ENCODE peak calls at places on chromosomes 6 and 20, in eight cellular contexts. S is K562, O is endothelial cell of umbilical vein, Q is GM23338, L is H1, W is HepG2, F is HCT116, A is GM12878. G is an unnamed sample.

GRCh38 chr20:3783516-3784225 is 2.4 kb upstream of the SPEF1 start:
- DNase-seq in L (no peak), F (no peak), O (no peak), S (no peak), Q (no peak), W (no peak), A (no peak), G (no peak)

GRCh38 chr6:162177733-162178132 is 549.8 kb downstream of the PRKN start:
- DNase-seq in W (no peak), O (peak), S (no peak), F (no peak), A (no peak), L (no peak), Q (peak), G (no peak)

GRCh38 chr6:42211726-42212125 is 5.9 kb downstream of the MRPS10 start:
- DNase-seq in W (no peak), A (no peak), F (no peak), S (no peak), O (no peak), Q (no peak), L (no peak), G (no peak)

GRCh38 chr20:62064788-62065668 is 653 bp downstream of the TAF4 start:
- DNase-seq in W (no peak), Q (no peak), S (peak), A (no peak), F (no peak), O (no peak), L (no peak), G (no peak)

GRCh38 chr20:25623225-25623735 is 534 bp downstream of the NANP start:
- DNase-seq in Q (peak), F (peak), L (peak), A (peak), O (no peak), S (no peak), W (peak), G (no peak)

GRCh38 chr6:129621252-129621651 is 88.7 kb downstream of the ARHGAP18 start:
- DNase-seq in A (no peak), O (no peak), Q (no peak), W (peak), S (no peak), L (peak), F (no peak), G (no peak)

GRCh38 chr6:105135907-105136432 is 43.8 kb downstream of the POPDC3 start:
- DNase-seq in A (no peak), F (no peak), S (no peak), W (no peak), Q (peak), L (no peak), O (peak), G (no peak)

GRCh38 chr6:30889138-30889885 is 5.0 kb downstream of the DDR1 start:
- DNase-seq in O (no peak), S (no peak), A (no peak), F (no peak), Q (no peak), W (no peak), L (no peak), G (no peak)

GRCh38 chr6:11964729-11965128 is 47.4 kb upstream of the HIVEP1 start:
- DNase-seq in L (no peak), F (no peak), O (no peak), S (no peak), W (no peak), A (no peak), Q (no peak), G (no peak)

GRCh38 chr6:108080010-108080780 is 5.7 kb upstream of the OSTM1 start:
- DNase-seq in S (no peak), L (no peak), W (no peak), Q (peak), O (no peak), F (no peak), A (no peak), G (no peak)

GRCh38 chr6:107607109-107607508 is 117.2 kb downstream of the SOBP start:
- DNase-seq in A (no peak), Q (no peak), L (no peak), O (no peak), F (no peak), S (no peak), W (peak), G (no peak)

GRCh38 chr6:73282876-73283275 is 19.9 kb upstream of the KHDC1 start:
- DNase-seq in W (no peak), F (no peak), O (peak), Q (no peak), A (no peak), L (no peak), S (no peak), G (no peak)

GRCh38 chr20:48307277-48307676 is 520.5 kb downstream of the PREX1 start:
- DNase-seq in S (no peak), O (no peak), F (no peak), W (no peak), Q (no peak), A (no peak), L (no peak), G (no peak)

GRCh38 chr6:108806669-108807068 is 41.6 kb upstream of the ARMC2 start:
- DNase-seq in O (no peak), W (no peak), A (no peak), Q (no peak), F (no peak), L (no peak), S (no peak), G (no peak)

GRCh38 chr6:48826884-48827701 is 636.0 kb downstream of the MMUT start:
- DNase-seq in Q (no peak), S (no peak), F (peak), A (no peak), L (no peak), W (no peak), O (peak), G (no peak)

GRCh38 chr6:31272856-31273626 is 1.1 kb upstream of the HLA-C start:
- DNase-seq in A (no peak), W (no peak), Q (peak), O (no peak), S (no peak), L (no peak), F (no peak), G (no peak)

GRCh38 chr6:7617954-7618764 is 28.2 kb downstream of the SNRNP48 start:
- DNase-seq in F (no peak), Q (no peak), W (no peak), A (peak), O (no peak), L (no peak), S (no peak), G (peak)

GRCh38 chr6:41878961-41879405 is 16.2 kb downstream of the USP49 start:
- DNase-seq in O (no peak), S (no peak), W (peak), L (no peak), F (no peak), Q (no peak), A (no peak), G (no peak)

GRCh38 chr6:109290143-109290931 is 91.9 kb downstream of the CD164 start:
- DNase-seq in S (no peak), Q (peak), L (no peak), W (no peak), O (no peak), A (no peak), F (no peak), G (no peak)

GRCh38 chr6:107532707-107533106 is 42.8 kb downstream of the SOBP start:
- DNase-seq in S (no peak), A (no peak), W (no peak), F (no peak), O (no peak), L (no peak), Q (no peak), G (no peak)

GRCh38 chr6:7410801-7411200 is 21.2 kb downstream of the RIOK1 start:
- DNase-seq in F (no peak), Q (no peak), O (no peak), L (no peak), W (no peak), S (no peak), A (no peak), G (no peak)

GRCh38 chr6:121485359-121485809 is 49.9 kb downstream of the GJA1 start:
- DNase-seq in O (peak), Q (peak), A (no peak), S (no peak), L (no peak), W (no peak), F (peak), G (no peak)

GRCh38 chr6:28648035-28648877 is 122.6 kb downstream of the GPX5 start:
- DNase-seq in A (peak), S (peak), L (peak), O (peak), Q (peak), F (peak), W (peak), G (peak)

GRCh38 chr6:72554203-72554564 is 67.7 kb upstream of the KCNQ5 start:
- DNase-seq in O (no peak), A (no peak), Q (no peak), W (no peak), S (no peak), F (no peak), L (no peak), G (no peak)

GRCh38 chr6:3965071-3965718 is 113.7 kb downstream of the FAM217A start:
- DNase-seq in A (no peak), O (peak), F (no peak), Q (no peak), S (no peak), W (no peak), L (no peak), G (no peak)

GRCh38 chr6:16602035-16602434 is 159.2 kb downstream of the ATXN1 start:
- DNase-seq in L (no peak), O (no peak), Q (no peak), A (peak), S (no peak), W (no peak), F (no peak), G (no peak)

GRCh38 chr6:3568396-3569082 is 111.7 kb upstream of the SLC22A23 start:
- DNase-seq in L (no peak), O (no peak), A (no peak), F (no peak), W (peak), S (no peak), Q (no peak), G (no peak)

GRCh38 chr6:100339574-100340255 is 125.0 kb downstream of the SIM1 start:
- DNase-seq in O (no peak), L (no peak), Q (no peak), A (no peak), S (no peak), F (no peak), W (no peak), G (no peak)

GRCh38 chr20:5211803-5212714 is 85.3 kb downstream of the CDS2 start:
- DNase-seq in O (no peak), L (no peak), Q (no peak), W (peak), F (no peak), A (no peak), S (no peak), G (no peak)

GRCh38 chr6:52969297-52969696 is 25.8 kb downstream of the GSTA4 start:
- DNase-seq in L (no peak), W (no peak), F (no peak), S (no peak), O (no peak), Q (no peak), A (no peak), G (no peak)

GRCh38 chr6:130776287-130776925 is 50.8 kb upstream of the SMLR1 start:
- DNase-seq in F (no peak), S (no peak), A (peak), L (no peak), W (no peak), O (no peak), Q (no peak), G (no peak)

GRCh38 chr20:59210186-59210585 is 46.6 kb downstream of the ZNF831 start:
- DNase-seq in O (no peak), W (no peak), S (no peak), F (no peak), Q (no peak), A (no peak), L (no peak), G (no peak)
- TF ChIP-seq POLR2AphosphoS5 in O (no peak), W (no peak), S (no peak), F (no peak), Q (no peak), A (no peak), L (no peak), G (no peak)

GRCh38 chr20:51563141-51563596 is 20.6 kb upstream of the NFATC2 start:
- DNase-seq in L (no peak), W (no peak), Q (no peak), S (no peak), A (no peak), F (no peak), O (no peak), G (no peak)
- TF ChIP-seq EZH2 in L (no peak), W (peak), Q (no peak), S (no peak), A (no peak), F (no peak), O (no peak), G (no peak)

GRCh38 chr6:56370591-56371198 is 123.3 kb upstream of the COL21A1 start:
- DNase-seq in O (peak), S (no peak), F (no peak), Q (no peak), A (peak), W (peak), L (no peak), G (no peak)
- H3K4me3 ChIP-seq in O (peak), S (no peak), F (no peak), Q (no peak), A (no peak), W (no peak), L (no peak), G (no peak)

GRCh38 chr20:38081575-38081974 is 48.0 kb downstream of the RPRD1B start:
- DNase-seq in A (no peak), L (no peak), Q (no peak), F (no peak), O (no peak), W (no peak), S (no peak), G (no peak)

GRCh38 chr20:38084425-38084951 is 50.9 kb downstream of the RPRD1B start:
- DNase-seq in L (no peak), S (no peak), O (peak), A (no peak), F (no peak), Q (no peak), W (peak), G (no peak)

GRCh38 chr20:38082894-38083293 is 49.3 kb downstream of the RPRD1B start:
- DNase-seq in Q (no peak), W (peak), S (no peak), O (no peak), F (no peak), L (no peak), A (no peak), G (no peak)

GRCh38 chr20:38085031-38085430 is 51.5 kb downstream of the RPRD1B start:
- DNase-seq in Q (no peak), F (no peak), A (no peak), S (no peak), O (no peak), W (no peak), L (no peak), G (no peak)

GRCh38 chr20:38083338-38084048 is 49.9 kb downstream of the RPRD1B start:
- DNase-seq in W (no peak), L (no peak), O (no peak), A (no peak), F (no peak), S (no peak), Q (no peak), G (no peak)
- TF ChIP-seq POLR2AphosphoS5 in W (no peak), L (no peak), O (no peak), A (no peak), F (no peak), S (no peak), Q (no peak), G (no peak)

GRCh38 chr6:33212857-33213165 is 4.5 kb downstream of the RING1 start:
- DNase-seq in S (no peak), A (no peak), O (no peak), Q (no peak), W (no peak), L (no peak), F (no peak), G (no peak)

GRCh38 chr6:33215281-33215680 is 7.0 kb downstream of the RING1 start:
- DNase-seq in O (no peak), W (no peak), Q (no peak), L (no peak), S (no peak), F (no peak), A (no peak), G (no peak)

GRCh38 chr6:33215761-33216649 is 7.7 kb downstream of the RING1 start:
- DNase-seq in A (no peak), F (no peak), O (no peak), W (no peak), L (no peak), Q (no peak), S (no peak), G (no peak)

GRCh38 chr6:33213166-33213988 is 5.1 kb downstream of the RING1 start:
- DNase-seq in F (no peak), O (no peak), Q (peak), S (no peak), W (no peak), L (peak), A (no peak), G (no peak)

DNA sequence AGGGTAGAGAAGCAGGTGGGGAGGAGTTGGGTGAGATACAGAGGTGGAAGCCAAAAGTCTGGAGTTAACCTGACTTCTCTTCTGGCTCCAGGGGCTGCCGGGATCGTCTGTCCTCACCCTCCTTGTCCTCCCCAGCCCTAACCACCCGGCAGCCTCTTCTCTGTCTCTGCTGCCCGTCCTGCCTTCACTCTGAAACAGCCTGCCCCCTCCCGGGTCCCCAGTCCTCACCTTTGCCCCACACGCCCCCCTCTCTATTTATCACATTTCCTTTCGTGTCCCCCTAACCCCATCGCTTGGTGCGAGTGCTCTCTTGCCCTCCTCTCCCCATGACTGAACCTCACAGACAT is 5.7 kb downstream of the RING1 start:
- DNase-seq in O (no peak), L (no peak), A (no peak), Q (no peak), S (no peak), W (no peak), F (no peak), G (no peak)
- TF ChIP-seq EZH2 in O (peak), L (peak), A (no peak), Q (no peak), S (no peak), W (no peak), F (no peak), G (no peak)

GRCh38 chr6:2353412-2354137 is 108.2 kb upstream of the GMDS start:
- DNase-seq in O (peak), L (peak), W (peak), A (peak), Q (peak), F (peak), S (peak), G (peak)
- H3K4me3 ChIP-seq in O (peak), L (no peak), W (no peak), A (no peak), Q (no peak), F (no peak), S (no peak), G (no peak)

GRCh38 chr20:51560550-51561307 is 18.2 kb upstream of the NFATC2 start:
- DNase-seq in F (no peak), O (peak), L (no peak), W (no peak), Q (no peak), A (no peak), S (no peak), G (no peak)

GRCh38 chr20:51560042-51560441 is 17.5 kb upstream of the NFATC2 start:
- DNase-seq in A (no peak), O (no peak), L (no peak), W (no peak), F (no peak), S (no peak), Q (no peak), G (no peak)

GRCh38 chr20:51563597-51564332 is 21.2 kb upstream of the NFATC2 start:
- DNase-seq in O (peak), A (no peak), S (peak), W (peak), Q (peak), F (peak), L (peak), G (no peak)

GRCh38 chr20:51562027-51562333 is 19.5 kb upstream of the NFATC2 start:
- DNase-seq in F (no peak), A (no peak), W (no peak), S (no peak), L (no peak), O (no peak), Q (no peak), G (no peak)

GRCh38 chr20:51562334-51563140 is 20.0 kb upstream of the NFATC2 start:
- DNase-seq in W (no peak), S (peak), Q (peak), A (no peak), F (peak), O (peak), L (peak), G (no peak)
- TF ChIP-seq POLR2AphosphoS5 in W (no peak), S (no peak), Q (no peak), A (no peak), F (no peak), O (no peak), L (no peak), G (no peak)

GRCh38 chr6:45421700-45422540 is 44.2 kb upstream of the SUPT3H start:
- DNase-seq in Q (peak), A (no peak), W (peak), O (peak), S (peak), L (peak), F (no peak), G (no peak)

GRCh38 chr6:45424628-45424955 is 46.9 kb upstream of the SUPT3H start:
- DNase-seq in Q (no peak), W (no peak), L (no peak), F (no peak), A (no peak), S (no peak), O (no peak), G (no peak)

GRCh38 chr6:45423111-45423900 is 45.6 kb upstream of the SUPT3H start:
- DNase-seq in O (no peak), L (peak), A (no peak), W (no peak), S (no peak), F (no peak), Q (peak), G (no peak)

GRCh38 chr6:45422541-45423110 is 44.9 kb upstream of the SUPT3H start:
- DNase-seq in O (peak), Q (peak), W (no peak), L (no peak), S (no peak), A (no peak), F (no peak), G (no peak)

DNA sequence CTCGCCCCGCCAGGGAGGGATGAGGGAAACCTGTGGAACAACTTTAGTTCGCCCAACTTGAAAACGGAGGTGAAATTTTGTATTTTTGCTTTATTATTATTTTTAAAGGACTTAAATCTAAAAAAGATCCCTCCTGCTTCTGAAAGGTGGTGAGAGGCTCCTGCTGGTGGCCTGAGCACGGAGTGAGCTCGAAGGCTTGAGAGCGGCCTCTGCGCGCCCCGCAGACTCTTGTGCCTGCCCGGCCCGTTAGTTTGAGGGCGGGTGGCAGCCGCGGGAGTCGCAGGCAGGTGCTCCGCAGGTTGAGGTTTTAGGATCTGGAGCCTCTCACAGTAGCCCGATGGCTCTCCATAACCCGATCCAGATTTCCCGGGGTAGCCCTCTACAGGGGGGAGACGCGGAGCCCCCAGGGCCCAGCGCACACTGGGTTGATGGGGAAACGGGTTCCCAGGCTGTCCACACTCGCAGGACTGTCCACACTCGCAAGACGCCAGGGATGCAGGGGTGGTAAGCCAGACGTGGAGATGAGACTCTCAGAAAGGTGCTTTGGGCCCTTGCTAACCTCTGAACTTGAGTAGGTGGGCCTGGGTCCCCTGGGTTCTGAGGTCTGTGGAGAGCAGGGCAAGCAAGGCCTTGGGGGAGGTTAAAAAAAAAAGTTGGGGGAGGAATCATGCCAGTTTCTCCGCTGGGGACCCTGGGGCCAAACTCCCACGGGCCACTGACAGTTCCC is 46.3 kb upstream of the SUPT3H start:
- DNase-seq in O (no peak), A (no peak), Q (peak), W (no peak), F (no peak), S (no peak), L (peak), G (no peak)
- TF ChIP-seq EZH2 in O (no peak), A (no peak), Q (peak), W (no peak), F (no peak), S (no peak), L (peak), G (no peak)

G was measured in SK-N-MC.